ENCODE peak calls at places on chromosomes 1 and 21, in seven cellular contexts. J is K562, Y is H1, D is SK-N-SH, O is Panc1, H is HCT116, A is GM12878. Z is an unnamed sample.

GRCh38 chr1:38327559-38327973 is 281.0 kb upstream of the POU3F1 start:
- DNase-seq in A (no peak), J (no peak), H (no peak), Y (no peak), O (no peak), D (no peak), Z (no peak)

GRCh38 chr1:6860401-6860800 is 75.1 kb downstream of the CAMTA1 start:
- DNase-seq in H (peak), Y (no peak), O (no peak), D (no peak), J (no peak), A (no peak), Z (no peak)

GRCh38 chr21:41692216-41692615 is 74.6 kb downstream of the RIPK4 start:
- DNase-seq in D (no peak), Y (no peak), O (no peak), A (no peak), H (no peak), J (no peak), Z (no peak)

GRCh38 chr1:73980324-73981040 is 217.5 kb downstream of the LRRIQ3 start:
- DNase-seq in H (no peak), O (no peak), Y (no peak), D (no peak), A (no peak), J (no peak), Z (peak)

GRCh38 chr1:1148061-1148460 is 25.6 kb upstream of the TTLL10 start:
- DNase-seq in J (peak), H (no peak), D (no peak), O (no peak), A (no peak), Y (no peak), Z (no peak)

GRCh38 chr1:209202826-209203439 is 380.6 kb upstream of the CAMK1G start:
- DNase-seq in J (peak), A (no peak), Y (no peak), H (peak), D (peak), O (peak), Z (peak)

GRCh38 chr1:29176567-29176966 is 5.1 kb downstream of the SRSF4 start:
- DNase-seq in Y (no peak), O (no peak), H (no peak), D (no peak), J (no peak), A (no peak), Z (no peak)

GRCh38 chr1:219324629-219325367 is 151.1 kb downstream of the LYPLAL1 start:
- DNase-seq in J (no peak), Y (no peak), H (peak), A (no peak), O (peak), D (no peak), Z (no peak)

GRCh38 chr21:44865561-44866280 is 7.8 kb downstream of the PTTG1IP start:
- DNase-seq in O (no peak), D (no peak), Y (no peak), J (no peak), H (no peak), A (no peak), Z (no peak)

GRCh38 chr1:193104906-193105820 is at the start of gene GLRX2:
- DNase-seq in H (peak), D (peak), Y (peak), O (peak), J (peak), A (no peak), Z (peak)
- TF ChIP-seq SIN3A in H (peak), D (peak), Y (peak), O (peak), J (peak), A (peak), Z (peak)

GRCh38 chr1:212613440-212614335 is 5.1 kb downstream of the ATF3 start:
- DNase-seq in J (no peak), O (no peak), D (no peak), A (no peak), H (no peak), Y (no peak), Z (no peak)
- TF ChIP-seq SIN3A in J (no peak), O (no peak), D (no peak), A (no peak), H (no peak), Y (no peak), Z (no peak)

DNA sequence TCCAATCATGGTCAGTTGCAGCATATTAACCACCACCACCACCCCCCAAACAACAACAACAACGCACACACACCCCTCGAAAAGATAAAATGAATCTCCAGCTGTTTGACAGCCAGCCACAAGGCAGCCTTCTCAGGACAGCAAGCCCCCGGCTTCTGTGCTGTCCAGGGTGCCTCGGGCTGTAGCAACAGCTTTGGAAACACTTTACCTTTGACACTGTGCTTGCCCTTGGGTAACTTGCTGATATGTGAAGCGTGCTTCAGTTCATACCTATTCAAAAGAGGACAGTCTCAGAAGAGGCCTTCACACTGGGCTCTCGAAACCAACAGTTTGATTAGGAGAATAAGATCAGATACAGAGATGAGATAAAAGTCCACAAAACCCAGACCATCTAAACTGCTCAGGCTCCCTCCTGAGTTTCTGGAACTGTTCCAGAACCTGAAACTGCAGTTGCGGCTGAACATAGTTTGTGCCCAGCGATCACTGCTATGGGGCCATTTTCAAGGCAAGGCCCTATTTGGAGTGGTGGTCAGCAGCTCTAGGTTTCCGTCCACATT is 44.9 kb downstream of the PARP1 start:
- DNase-seq in A (no peak), Y (no peak), O (no peak), H (no peak), D (no peak), J (no peak), Z (no peak)
- TF ChIP-seq SIN3A in A (no peak), Y (no peak), O (no peak), H (no peak), D (no peak), J (no peak), Z (no peak)

DNA sequence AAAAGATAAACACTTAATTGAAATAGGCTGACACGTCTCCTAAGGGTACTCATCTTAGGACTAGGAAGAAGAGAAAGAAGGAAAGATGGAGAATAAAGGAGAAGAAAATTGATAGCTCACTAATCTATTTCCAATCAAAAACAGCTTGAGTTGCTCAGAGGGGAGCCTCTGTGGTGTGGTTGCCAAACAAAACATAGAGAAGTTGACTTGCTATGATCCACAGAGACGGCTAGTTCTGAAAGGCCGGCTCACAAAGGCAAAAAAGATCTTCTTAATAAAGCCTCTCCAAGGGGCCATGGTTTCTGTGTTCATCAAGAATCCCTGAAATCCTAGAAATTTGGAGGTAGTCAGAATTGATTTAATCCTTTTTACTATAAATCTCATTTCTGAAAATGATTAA is 644.1 kb downstream of the LMO4 start:
- DNase-seq in D (no peak), O (no peak), H (no peak), A (no peak), J (no peak), Y (no peak), Z (no peak)
- TF ChIP-seq SIN3A in D (no peak), O (no peak), H (no peak), A (no peak), J (no peak), Y (no peak), Z (no peak)

GRCh38 chr1:9653195-9653782 is 1.8 kb downstream of the PIK3CD start:
- DNase-seq in H (no peak), O (no peak), D (no peak), Y (no peak), A (no peak), J (no peak), Z (no peak)
- TF ChIP-seq SIN3A in H (no peak), O (no peak), D (no peak), Y (no peak), A (peak), J (no peak), Z (no peak)

DNA sequence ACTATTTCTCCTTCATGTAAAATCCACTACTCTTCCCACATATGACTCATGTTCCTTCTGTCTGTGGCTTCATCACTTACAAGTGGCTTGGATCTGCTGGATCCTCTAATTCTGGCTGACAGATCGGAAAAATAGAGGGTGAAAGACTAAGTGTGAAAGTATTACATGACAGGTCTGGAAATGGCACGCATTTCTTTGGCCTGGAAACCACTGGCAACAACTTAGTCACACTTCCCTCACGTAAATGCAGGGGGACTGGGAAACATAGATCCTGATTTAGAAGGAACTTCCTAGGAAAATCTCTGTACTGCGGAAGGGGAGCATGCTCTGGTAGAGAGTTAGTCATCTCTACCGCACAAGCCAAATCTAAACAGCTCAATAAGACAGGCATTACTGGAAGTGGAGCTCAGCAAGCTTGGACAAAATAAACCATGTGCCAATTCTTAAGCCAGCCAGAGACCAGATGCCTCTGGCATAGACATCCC is 305.4 kb upstream of the PTBP2 start:
- DNase-seq in A (no peak), J (no peak), Y (no peak), H (no peak), O (peak), D (peak), Z (no peak)
- TF ChIP-seq SIN3A in A (no peak), J (no peak), Y (no peak), H (no peak), O (no peak), D (peak), Z (no peak)

DNA sequence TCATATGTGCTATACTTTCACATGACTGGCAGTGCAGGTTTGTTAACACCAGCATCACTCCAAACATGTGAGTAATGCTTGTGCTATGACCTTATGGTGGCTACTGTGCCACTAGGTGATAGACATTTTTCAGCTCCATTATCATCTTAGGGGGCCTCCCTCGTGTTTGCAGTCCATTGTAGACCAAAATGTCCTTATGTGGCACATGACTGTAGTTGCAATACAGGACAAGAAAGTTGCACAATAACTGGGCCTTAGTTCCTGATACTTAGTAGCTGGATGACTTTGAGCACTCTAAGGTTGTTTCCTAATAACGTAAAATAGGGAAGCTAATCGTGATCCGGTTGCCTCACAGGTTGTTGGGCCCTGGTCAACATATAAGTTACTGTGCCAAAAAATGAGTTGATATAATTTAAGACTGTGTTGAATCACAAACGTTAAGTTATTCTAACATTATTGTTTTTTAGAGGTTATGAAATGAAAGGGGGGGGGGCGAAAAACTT is 511 bp upstream of the SNX27 start:
- DNase-seq in Y (no peak), J (no peak), A (no peak), O (peak), H (no peak), D (no peak), Z (peak)
- TF ChIP-seq SIN3A in Y (no peak), J (no peak), A (no peak), O (no peak), H (no peak), D (no peak), Z (no peak)

GRCh38 chr1:182128502-182128901 is 67.0 kb upstream of the ZNF648 start:
- DNase-seq in J (no peak), H (no peak), Y (no peak), O (no peak), D (no peak), A (no peak), Z (no peak)

GRCh38 chr1:182127656-182128055 is 66.1 kb upstream of the ZNF648 start:
- DNase-seq in A (no peak), H (no peak), O (no peak), J (no peak), Y (no peak), D (no peak), Z (no peak)

GRCh38 chr1:182126272-182126800 is 64.8 kb upstream of the ZNF648 start:
- DNase-seq in H (no peak), J (no peak), D (no peak), A (no peak), Y (no peak), O (no peak), Z (no peak)

GRCh38 chr1:182133181-182133580 is 71.7 kb upstream of the ZNF648 start:
- DNase-seq in J (no peak), O (no peak), H (no peak), Y (no peak), A (no peak), D (no peak), Z (no peak)

DNA sequence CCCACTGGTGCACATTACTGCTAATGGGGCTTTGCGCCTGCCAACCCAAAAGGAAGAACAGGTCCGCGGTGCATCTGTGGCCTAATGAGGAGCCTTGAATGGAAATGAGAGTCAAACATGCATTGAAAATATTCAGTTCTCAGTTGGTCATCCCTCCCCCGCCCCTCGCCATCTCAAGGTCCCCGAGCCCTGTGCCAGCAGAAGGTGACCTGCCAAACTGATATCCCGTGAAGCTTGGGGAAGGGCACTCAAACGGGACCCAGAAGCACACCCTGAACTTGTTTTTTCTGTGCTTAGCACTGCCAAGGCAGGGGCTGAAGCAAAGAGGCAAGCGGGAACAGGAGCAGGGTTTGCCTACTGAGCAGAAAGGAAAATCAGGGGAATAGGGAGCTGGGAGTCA is 67.9 kb upstream of the ZNF648 start:
- DNase-seq in O (no peak), J (no peak), D (no peak), Y (no peak), H (no peak), A (no peak), Z (no peak)
- TF ChIP-seq SIN3A in O (no peak), J (no peak), D (no peak), Y (no peak), H (no peak), A (no peak), Z (no peak)